ENCODE peak calls at places on chromosomes 12 and 14, in seven cellular contexts. One of them, this sample, is unnamed.

GRCh38 chr14:73944432-73945158 is 5.3 kb downstream of the FAM161B start:
- DNase-seq in GM12878: no peak
- DNase-seq in psoas muscle: no peak
- DNase-seq in body of pancreas: peak
- DNase-seq in right atrium auricular region: no peak
- DNase-seq in sigmoid colon: no peak
- DNase-seq in GM23338: no peak
- DNase-seq in this sample: no peak

GRCh38 chr14:44961151-44961729 is 507 bp downstream of the KLHL28 start:
- DNase-seq in GM12878: no peak
- DNase-seq in GM23338: peak
- DNase-seq in sigmoid colon: peak
- DNase-seq in body of pancreas: peak
- DNase-seq in right atrium auricular region: peak
- DNase-seq in psoas muscle: peak
- DNase-seq in this sample: peak

GRCh38 chr12:69415471-69416275 is 54.5 kb upstream of the FRS2 start:
- DNase-seq in GM12878: no peak
- DNase-seq in sigmoid colon: peak
- DNase-seq in psoas muscle: peak
- DNase-seq in GM23338: peak
- DNase-seq in right atrium auricular region: peak
- DNase-seq in body of pancreas: peak
- DNase-seq in this sample: peak

GRCh38 chr12:32522322-32523221 is 123.2 kb downstream of the FGD4 start:
- DNase-seq in sigmoid colon: no peak
- DNase-seq in GM23338: no peak
- DNase-seq in GM12878: peak
- DNase-seq in right atrium auricular region: no peak
- DNase-seq in body of pancreas: no peak
- DNase-seq in psoas muscle: no peak
- DNase-seq in this sample: no peak

GRCh38 chr12:71476513-71476912 is 36.9 kb downstream of the LGR5 start:
- DNase-seq in GM12878: no peak
- DNase-seq in body of pancreas: no peak
- DNase-seq in GM23338: no peak
- DNase-seq in sigmoid colon: no peak
- DNase-seq in right atrium auricular region: no peak
- DNase-seq in psoas muscle: no peak
- DNase-seq in this sample: no peak

GRCh38 chr12:94873368-94874085 is 130.0 kb downstream of the NDUFA12 start:
- DNase-seq in psoas muscle: peak
- DNase-seq in right atrium auricular region: no peak
- DNase-seq in body of pancreas: no peak
- DNase-seq in GM23338: peak
- DNase-seq in GM12878: no peak
- DNase-seq in sigmoid colon: no peak
- DNase-seq in this sample: no peak

GRCh38 chr14:92122351-92122677 is 545 bp downstream of the CPSF2 start:
- DNase-seq in GM23338: peak
- DNase-seq in sigmoid colon: no peak
- DNase-seq in psoas muscle: no peak
- DNase-seq in body of pancreas: no peak
- DNase-seq in GM12878: no peak
- DNase-seq in right atrium auricular region: no peak
- DNase-seq in this sample: no peak

GRCh38 chr14:88825078-88825458 is 617 bp downstream of the TTC8 start:
- DNase-seq in body of pancreas: no peak
- DNase-seq in GM23338: no peak
- DNase-seq in GM12878: no peak
- DNase-seq in right atrium auricular region: no peak
- DNase-seq in psoas muscle: no peak
- DNase-seq in sigmoid colon: no peak
- DNase-seq in this sample: no peak

GRCh38 chr14:93115069-93115919 is 431 bp downstream of the ITPK1 start:
- DNase-seq in right atrium auricular region: peak
- DNase-seq in body of pancreas: peak
- DNase-seq in psoas muscle: peak
- DNase-seq in GM23338: peak
- DNase-seq in GM12878: peak
- DNase-seq in sigmoid colon: peak
- DNase-seq in this sample: peak

GRCh38 chr12:45170456-45171042 is 45.3 kb upstream of the ANO6 start:
- DNase-seq in body of pancreas: peak
- DNase-seq in right atrium auricular region: peak
- DNase-seq in sigmoid colon: peak
- DNase-seq in GM23338: peak
- DNase-seq in GM12878: peak
- DNase-seq in psoas muscle: peak
- DNase-seq in this sample: peak

GRCh38 chr14:53444677-53445312 is 291.7 kb upstream of the DDHD1 start:
- DNase-seq in GM12878: no peak
- DNase-seq in body of pancreas: no peak
- DNase-seq in right atrium auricular region: no peak
- DNase-seq in sigmoid colon: no peak
- DNase-seq in psoas muscle: no peak
- DNase-seq in GM23338: no peak
- DNase-seq in this sample: no peak

GRCh38 chr12:16165506-16165905 is 112.0 kb downstream of the SLC15A5 start:
- DNase-seq in GM12878: no peak
- DNase-seq in sigmoid colon: peak
- DNase-seq in GM23338: peak
- DNase-seq in body of pancreas: peak
- DNase-seq in right atrium auricular region: peak
- DNase-seq in psoas muscle: peak
- DNase-seq in this sample: peak

GRCh38 chr14:79544671-79545070 is 666.6 kb downstream of the DIO2 start:
- DNase-seq in GM12878: no peak
- DNase-seq in sigmoid colon: no peak
- DNase-seq in body of pancreas: no peak
- DNase-seq in GM23338: no peak
- DNase-seq in right atrium auricular region: no peak
- DNase-seq in psoas muscle: no peak
- DNase-seq in this sample: no peak

GRCh38 chr12:116159175-116159574 is 118.3 kb downstream of the MED13L start:
- DNase-seq in sigmoid colon: no peak
- DNase-seq in GM23338: no peak
- DNase-seq in body of pancreas: no peak
- DNase-seq in GM12878: no peak
- DNase-seq in psoas muscle: no peak
- DNase-seq in right atrium auricular region: no peak
- DNase-seq in this sample: no peak

GRCh38 chr12:5733136-5733755 is 211.8 kb downstream of the ANO2 start:
- DNase-seq in psoas muscle: no peak
- DNase-seq in sigmoid colon: no peak
- DNase-seq in GM23338: no peak
- DNase-seq in body of pancreas: peak
- DNase-seq in right atrium auricular region: no peak
- DNase-seq in GM12878: no peak
- DNase-seq in this sample: no peak

GRCh38 chr14:85536835-85537195 is 6.9 kb downstream of the FLRT2 start:
- DNase-seq in sigmoid colon: no peak
- DNase-seq in right atrium auricular region: no peak
- DNase-seq in GM23338: no peak
- DNase-seq in body of pancreas: no peak
- DNase-seq in GM12878: no peak
- DNase-seq in psoas muscle: no peak
- DNase-seq in this sample: no peak

GRCh38 chr12:28023156-28023887 is 50.8 kb upstream of the PTHLH start:
- DNase-seq in psoas muscle: no peak
- DNase-seq in sigmoid colon: no peak
- DNase-seq in right atrium auricular region: no peak
- DNase-seq in body of pancreas: no peak
- DNase-seq in GM23338: no peak
- DNase-seq in GM12878: no peak
- DNase-seq in this sample: no peak

GRCh38 chr12:88325076-88325827 is 183.1 kb downstream of the TMTC3 start:
- DNase-seq in right atrium auricular region: no peak
- DNase-seq in psoas muscle: no peak
- DNase-seq in sigmoid colon: no peak
- DNase-seq in GM23338: no peak
- DNase-seq in GM12878: no peak
- DNase-seq in body of pancreas: peak
- DNase-seq in this sample: no peak

GRCh38 chr12:6570264-6570887 is 2.3 kb upstream of the NOP2 start:
- DNase-seq in right atrium auricular region: no peak
- DNase-seq in GM12878: no peak
- DNase-seq in body of pancreas: peak
- DNase-seq in psoas muscle: no peak
- DNase-seq in GM23338: peak
- DNase-seq in sigmoid colon: no peak
- DNase-seq in this sample: no peak

GRCh38 chr12:68240975-68241374 is 12.4 kb downstream of the IL22 start:
- DNase-seq in GM12878: peak
- DNase-seq in psoas muscle: no peak
- DNase-seq in right atrium auricular region: no peak
- DNase-seq in body of pancreas: peak
- DNase-seq in GM23338: no peak
- DNase-seq in sigmoid colon: no peak
- DNase-seq in this sample: no peak

GRCh38 chr12:85781751-85782150 is 54.5 kb downstream of the RASSF9 start:
- DNase-seq in psoas muscle: no peak
- DNase-seq in sigmoid colon: no peak
- DNase-seq in body of pancreas: no peak
- DNase-seq in GM12878: no peak
- DNase-seq in GM23338: no peak
- DNase-seq in right atrium auricular region: no peak
- DNase-seq in this sample: no peak

GRCh38 chr12:109630815-109631214 is 57.2 kb downstream of the MVK start:
- DNase-seq in GM23338: no peak
- DNase-seq in sigmoid colon: no peak
- DNase-seq in body of pancreas: no peak
- DNase-seq in psoas muscle: no peak
- DNase-seq in GM12878: no peak
- DNase-seq in right atrium auricular region: no peak
- DNase-seq in this sample: no peak

GRCh38 chr14:36767603-36768281 is 106.1 kb downstream of the PAX9 start:
- DNase-seq in GM12878: no peak
- DNase-seq in GM23338: peak
- DNase-seq in body of pancreas: no peak
- DNase-seq in right atrium auricular region: no peak
- DNase-seq in psoas muscle: no peak
- DNase-seq in sigmoid colon: no peak
- DNase-seq in this sample: no peak

GRCh38 chr12:8658361-8658760 is 4.3 kb downstream of the MFAP5 start:
- DNase-seq in GM12878: no peak
- DNase-seq in body of pancreas: no peak
- DNase-seq in psoas muscle: no peak
- DNase-seq in right atrium auricular region: no peak
- DNase-seq in GM23338: peak
- DNase-seq in sigmoid colon: no peak
- DNase-seq in this sample: no peak

GRCh38 chr12:132253698-132254480 is 75.5 kb downstream of the GALNT9 start:
- DNase-seq in right atrium auricular region: no peak
- DNase-seq in sigmoid colon: no peak
- DNase-seq in GM12878: no peak
- DNase-seq in GM23338: no peak
- DNase-seq in body of pancreas: no peak
- DNase-seq in psoas muscle: peak
- DNase-seq in this sample: no peak

GRCh38 chr12:117968826-117969659 is at the start of gene KSR2:
- DNase-seq in right atrium auricular region: no peak
- DNase-seq in body of pancreas: peak
- DNase-seq in GM23338: peak
- DNase-seq in sigmoid colon: peak
- DNase-seq in psoas muscle: peak
- DNase-seq in GM12878: no peak
- DNase-seq in this sample: no peak
- H3K27ac ChIP-seq in right atrium auricular region: no peak
- H3K27ac ChIP-seq in body of pancreas: peak
- H3K27ac ChIP-seq in GM23338: peak
- H3K27ac ChIP-seq in sigmoid colon: no peak
- H3K27ac ChIP-seq in psoas muscle: no peak
- H3K27ac ChIP-seq in GM12878: no peak
- H3K27ac ChIP-seq in this sample: no peak

DNA sequence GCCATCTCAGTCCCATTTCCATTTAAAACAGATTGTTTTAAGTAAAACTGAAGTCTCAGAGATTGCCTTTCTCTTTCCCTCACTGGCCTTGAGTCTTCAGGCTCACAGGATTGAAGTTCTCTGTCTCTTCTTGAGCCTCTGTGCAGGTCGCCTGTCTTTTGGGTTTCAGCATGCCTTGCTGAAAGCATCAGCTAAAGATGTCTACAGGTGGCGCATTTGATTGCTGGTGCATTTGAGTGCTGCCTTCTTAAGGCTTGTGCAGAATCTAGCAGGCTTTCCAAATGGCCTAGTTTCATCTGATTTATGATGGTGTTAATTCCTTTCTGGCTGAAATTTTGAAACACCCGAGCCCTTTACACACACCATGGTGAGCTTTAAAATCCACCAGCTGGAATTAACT is 1062.2 kb upstream of the FBXO33 start:
- DNase-seq in psoas muscle: no peak
- DNase-seq in GM12878: no peak
- DNase-seq in GM23338: peak
- DNase-seq in sigmoid colon: no peak
- DNase-seq in right atrium auricular region: no peak
- DNase-seq in body of pancreas: no peak
- DNase-seq in this sample: no peak
- TF ChIP-seq CTCF in psoas muscle: no peak
- TF ChIP-seq CTCF in GM12878: no peak
- TF ChIP-seq CTCF in GM23338: peak
- TF ChIP-seq CTCF in sigmoid colon: no peak
- TF ChIP-seq CTCF in right atrium auricular region: no peak
- TF ChIP-seq CTCF in body of pancreas: no peak
- TF ChIP-seq CTCF in this sample: no peak

DNA sequence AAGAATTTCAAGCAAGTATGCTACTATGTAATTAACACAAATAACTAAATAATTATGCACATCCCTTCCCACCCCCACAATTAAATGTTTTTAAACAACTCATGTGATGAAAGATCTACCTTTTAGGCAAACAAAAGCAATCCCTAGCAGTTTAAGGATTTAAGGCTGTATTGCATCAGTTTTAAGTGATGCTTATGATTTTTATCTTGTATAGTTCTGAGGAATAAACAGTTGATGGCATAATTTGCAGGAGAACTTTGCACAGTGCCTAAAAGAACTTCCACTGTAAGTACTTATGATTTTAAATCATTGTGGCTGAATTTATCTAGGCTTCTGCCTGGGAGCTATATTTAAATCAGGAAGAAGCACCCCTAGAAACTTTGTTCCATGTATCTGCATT is 388.7 kb downstream of the BCAT1 start:
- DNase-seq in GM12878: no peak
- DNase-seq in psoas muscle: no peak
- DNase-seq in GM23338: no peak
- DNase-seq in body of pancreas: no peak
- DNase-seq in sigmoid colon: no peak
- DNase-seq in right atrium auricular region: no peak
- DNase-seq in this sample: no peak
- H3K27ac ChIP-seq in GM12878: no peak
- H3K27ac ChIP-seq in psoas muscle: no peak
- H3K27ac ChIP-seq in GM23338: no peak
- H3K27ac ChIP-seq in body of pancreas: no peak
- H3K27ac ChIP-seq in sigmoid colon: peak
- H3K27ac ChIP-seq in right atrium auricular region: peak
- H3K27ac ChIP-seq in this sample: peak

DNA sequence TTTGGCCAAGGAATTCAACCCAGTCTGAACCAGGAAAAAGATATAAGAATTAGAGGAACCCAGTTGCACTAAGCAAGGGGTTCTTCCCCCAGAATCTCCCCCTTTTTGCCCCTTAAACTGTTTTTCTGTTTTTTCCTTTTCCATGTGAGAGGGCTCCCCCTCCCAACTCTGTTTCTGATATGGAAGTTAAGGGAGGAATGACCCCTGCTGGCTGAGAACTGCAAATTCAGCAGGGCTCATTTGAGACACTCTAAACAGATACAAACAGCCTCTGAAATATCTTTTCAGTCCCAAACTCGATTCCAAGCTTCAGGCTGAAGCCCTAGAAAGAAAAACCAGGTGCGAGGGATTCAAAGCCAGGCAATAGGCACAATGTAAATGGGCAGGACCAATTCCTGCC is 132.7 kb downstream of the SLC41A2 start:
- DNase-seq in psoas muscle: no peak
- DNase-seq in GM23338: peak
- DNase-seq in sigmoid colon: no peak
- DNase-seq in body of pancreas: no peak
- DNase-seq in GM12878: no peak
- DNase-seq in right atrium auricular region: no peak
- DNase-seq in this sample: no peak
- TF ChIP-seq CTCF in psoas muscle: no peak
- TF ChIP-seq CTCF in GM23338: peak
- TF ChIP-seq CTCF in sigmoid colon: no peak
- TF ChIP-seq CTCF in body of pancreas: no peak
- TF ChIP-seq CTCF in GM12878: peak
- TF ChIP-seq CTCF in right atrium auricular region: no peak
- TF ChIP-seq CTCF in this sample: no peak

This sample was measured in ascending aorta.